ENCODE peak calls at places on chromosomes 6 and 20, in six cellular contexts. V is right lobe of liver, U is SJSA1, F is M059J, E is tibial nerve, Q is renal cortical epithelial cell. J is an unnamed sample.

GRCh38 chr20:52039746-52040145 is 151.8 kb downstream of the ZFP64 start:
- DNase-seq in V (no peak), U (no peak), F (no peak), E (no peak), Q (peak), J (peak)

GRCh38 chr6:15299430-15300131 is 53.7 kb downstream of the JARID2 start:
- DNase-seq in V (no peak), U (no peak), F (peak), E (no peak), Q (no peak), J (no peak)

GRCh38 chr6:90256698-90257485 is 39.8 kb downstream of the BACH2 start:
- DNase-seq in V (no peak), U (no peak), F (peak), E (no peak), Q (no peak), J (peak)

GRCh38 chr6:88611721-88612120 is 351.7 kb downstream of the RNGTT start:
- DNase-seq in V (no peak), U (no peak), F (no peak), E (no peak), Q (no peak), J (no peak)

GRCh38 chr6:31948753-31949413 is 3.0 kb downstream of the CFB start:
- DNase-seq in V (no peak), U (no peak), F (peak), E (no peak), Q (no peak), J (peak)

GRCh38 chr6:9924971-9925370 is 489.9 kb downstream of the TFAP2A start:
- DNase-seq in V (no peak), U (no peak), F (no peak), E (no peak), Q (no peak), J (no peak)

GRCh38 chr20:61852268-61853072 is 213.2 kb downstream of the TAF4 start:
- DNase-seq in V (no peak), U (no peak), F (no peak), E (no peak), Q (no peak), J (no peak)

GRCh38 chr6:20170455-20171148 is 41.7 kb downstream of the MBOAT1 start:
- DNase-seq in V (no peak), U (no peak), F (no peak), E (no peak), Q (no peak), J (no peak)

GRCh38 chr6:153872946-153873345 is 166.1 kb upstream of the OPRM1 start:
- DNase-seq in V (no peak), U (no peak), F (peak), E (no peak), Q (peak), J (peak)

GRCh38 chr6:83592770-83593394 is 80.5 kb downstream of the PRSS35 start:
- DNase-seq in V (no peak), U (no peak), F (peak), E (no peak), Q (peak), J (peak)

GRCh38 chr20:51373713-51374481 is 168.6 kb downstream of the NFATC2 start:
- DNase-seq in V (no peak), U (no peak), F (no peak), E (no peak), Q (no peak), J (no peak)

GRCh38 chr6:101402618-101403002 is 9.1 kb downstream of the GRIK2 start:
- DNase-seq in V (no peak), U (no peak), F (peak), E (no peak), Q (no peak), J (no peak)

GRCh38 chr6:45791600-45792168 is 224.0 kb downstream of the CLIC5 start:
- DNase-seq in V (no peak), U (peak), F (peak), E (no peak), Q (peak), J (peak)

GRCh38 chr20:53903652-53903987 is 166.8 kb downstream of the BCAS1 start:
- DNase-seq in V (no peak), U (no peak), F (no peak), E (no peak), Q (no peak), J (no peak)

GRCh38 chr6:35970181-35970580 is 49.3 kb upstream of the SRPK1 start:
- DNase-seq in V (peak), U (no peak), F (peak), E (no peak), Q (peak), J (peak)

GRCh38 chr6:158039178-158039557 is 57.5 kb downstream of the SYNJ2 start:
- DNase-seq in V (no peak), U (no peak), F (peak), E (no peak), Q (no peak), J (peak)

GRCh38 chr20:7806831-7807230 is 133.4 kb downstream of the HAO1 start:
- DNase-seq in V (no peak), U (no peak), F (peak), E (no peak), Q (peak), J (peak)

GRCh38 chr6:116370328-116370716 is 425 bp upstream of the DSE start:
- DNase-seq in V (no peak), U (peak), F (no peak), E (no peak), Q (peak), J (no peak)

GRCh38 chr6:37922563-37922962 is 103.0 kb downstream of the ZFAND3 start:
- DNase-seq in V (no peak), U (no peak), F (no peak), E (no peak), Q (no peak), J (peak)

GRCh38 chr6:2764610-2765165 is 505 bp upstream of the WRNIP1 start:
- DNase-seq in V (peak), U (no peak), F (peak), E (no peak), Q (peak), J (peak)

GRCh38 chr6:32876603-32877002 is 22.6 kb downstream of the PSMB9 start:
- DNase-seq in V (no peak), U (no peak), F (no peak), E (no peak), Q (no peak), J (no peak)

GRCh38 chr6:93721386-93722048 is 302.2 kb upstream of the EPHA7 start:
- DNase-seq in V (no peak), U (no peak), F (no peak), E (no peak), Q (peak), J (peak)

GRCh38 chr6:106257195-106257594 is 68.4 kb downstream of the ATG5 start:
- DNase-seq in V (no peak), U (peak), F (peak), E (no peak), Q (no peak), J (peak)

GRCh38 chr6:72787521-72788031 is 165.7 kb downstream of the KCNQ5 start:
- DNase-seq in V (no peak), U (peak), F (peak), E (no peak), Q (peak), J (peak)

GRCh38 chr20:41173161-41173721 is 35.9 kb downstream of the PLCG1 start:
- DNase-seq in V (peak), U (peak), F (peak), E (peak), Q (peak), J (peak)

GRCh38 chr20:835220-836045 is 1.9 kb downstream of the FAM110A start:
- DNase-seq in V (peak), U (no peak), F (peak), E (no peak), Q (no peak), J (no peak)

GRCh38 chr6:7166410-7167293 is 58.9 kb downstream of the RREB1 start:
- DNase-seq in V (peak), U (peak), F (no peak), E (no peak), Q (peak), J (peak)

GRCh38 chr6:126118058-126118759 is 131.9 kb downstream of the TRMT11 start:
- DNase-seq in V (no peak), U (no peak), F (peak), E (no peak), Q (no peak), J (no peak)

GRCh38 chr20:40441771-40442170 is 247.3 kb downstream of the MAFB start:
- DNase-seq in V (no peak), U (no peak), F (no peak), E (no peak), Q (no peak), J (no peak)

GRCh38 chr6:135075018-135075417 is 20.4 kb upstream of the HBS1L start:
- DNase-seq in V (no peak), U (no peak), F (no peak), E (no peak), Q (no peak), J (no peak)

GRCh38 chr20:56665806-56666205 is 36.7 kb downstream of the TFAP2C start:
- DNase-seq in V (no peak), U (no peak), F (no peak), E (no peak), Q (no peak), J (no peak)

GRCh38 chr20:48538856-48539255 is 288.9 kb downstream of the PREX1 start:
- DNase-seq in V (no peak), U (no peak), F (peak), E (no peak), Q (no peak), J (peak)

GRCh38 chr20:10536531-10536930 is 101.4 kb downstream of the SLX4IP start:
- DNase-seq in V (peak), U (no peak), F (peak), E (no peak), Q (peak), J (peak)

GRCh38 chr20:59006167-59006863 is 739 bp downstream of the CTSZ start:
- DNase-seq in V (peak), U (no peak), F (no peak), E (peak), Q (no peak), J (peak)

GRCh38 chr6:15739353-15739752 is 76.5 kb upstream of the DTNBP1 start:
- DNase-seq in V (no peak), U (no peak), F (no peak), E (no peak), Q (no peak), J (no peak)

GRCh38 chr6:35302604-35303218 is 5.1 kb downstream of the DEF6 start:
- DNase-seq in V (no peak), U (no peak), F (peak), E (no peak), Q (peak), J (peak)

GRCh38 chr6:113701552-113702254 is 155.4 kb upstream of the MARCKS start:
- DNase-seq in V (no peak), U (no peak), F (no peak), E (no peak), Q (no peak), J (no peak)

J was measured in kidney tubule cell.